ENCODE peak calls at places on chromosomes 5 and 9, in five cellular contexts. C, F, R, U and W are unnamed samples.

GRCh38 chr9:83304686-83305085 is 233.5 kb downstream of the FRMD3 start:
- DNase-seq in C (peak; percentile 91), R (peak; percentile 91), U (no peak), F (peak; percentile 22), W (no peak)

GRCh38 chr5:125481506-125482455 is 735.3 kb upstream of the ZNF608 start:
- DNase-seq in F (no peak), U (no peak), C (no peak), R (no peak), W (no peak)

GRCh38 chr9:127122176-127123151 is at the start of gene ANGPTL2:
- DNase-seq in U (no peak), R (peak; percentile 96), C (peak; percentile 97), F (peak; percentile 43), W (peak; percentile 18)

GRCh38 chr5:157166494-157167218 is 592 bp upstream of the GARIN3 start:
- DNase-seq in C (no peak), U (no peak), F (no peak), R (no peak), W (no peak)

GRCh38 chr9:131330814-131331600 is 41.5 kb downstream of the PLPP7 start:
- DNase-seq in R (no peak), C (no peak), U (no peak), F (no peak), W (peak; percentile 44)

GRCh38 chr5:23820764-23821471 is 313.5 kb downstream of the PRDM9 start:
- DNase-seq in F (no peak), U (no peak), R (peak; percentile 18), C (no peak), W (peak; percentile 46)

GRCh38 chr9:113168809-113169208 is 18.0 kb downstream of the SLC31A2 start:
- DNase-seq in U (no peak), R (no peak), C (no peak), F (no peak), W (no peak)

GRCh38 chr9:109907400-109907799 is 127.4 kb downstream of the PALM2AKAP2 start:
- DNase-seq in U (no peak), C (no peak), R (no peak), F (no peak), W (peak; percentile 50)

GRCh38 chr5:61472172-61472958 is 140.3 kb downstream of the ZSWIM6 start:
- DNase-seq in C (no peak), R (no peak), U (no peak), F (no peak), W (no peak)

GRCh38 chr9:5438301-5439162 is 807 bp upstream of the PLGRKT start:
- DNase-seq in C (no peak), R (peak; percentile 78), U (no peak), F (no peak), W (no peak)

GRCh38 chr5:10578869-10579268 is 15.0 kb downstream of the ANKRD33B start:
- DNase-seq in F (no peak), C (peak; percentile 47), U (no peak), R (no peak), W (no peak)

GRCh38 chr9:99011161-99011709 is 67.5 kb downstream of the COL15A1 start:
- DNase-seq in F (no peak), C (no peak), R (no peak), U (no peak), W (peak; percentile 55)

GRCh38 chr5:176985516-176985915 is 21.1 kb downstream of the UIMC1 start:
- DNase-seq in R (no peak), F (no peak), U (no peak), C (no peak), W (no peak)

GRCh38 chr5:179023528-179024189 is at the start of gene ZNF879:
- DNase-seq in C (peak; percentile 93), U (peak; percentile 84), R (peak; percentile 94), F (peak; percentile 90), W (no peak)

GRCh38 chr9:34809504-34810186 is 99.7 kb upstream of the CCL21 start:
- DNase-seq in C (no peak), F (no peak), R (no peak), U (no peak), W (no peak)

GRCh38 chr5:155066886-155067595 is 53.5 kb downstream of the KIF4B start:
- DNase-seq in F (no peak), U (no peak), R (no peak), C (no peak), W (no peak)

GRCh38 chr9:93298498-93299417 is 114.8 kb downstream of the WNK2 start:
- DNase-seq in F (no peak), R (no peak), C (peak; percentile 62), U (no peak), W (no peak)

GRCh38 chr5:71697967-71698366 is 21.1 kb upstream of the CARTPT start:
- DNase-seq in R (no peak), U (no peak), C (no peak), F (no peak), W (no peak)

GRCh38 chr9:137574192-137574591 is 4.5 kb downstream of the DPH7 start:
- DNase-seq in U (no peak), C (no peak), F (no peak), R (no peak), W (no peak)

GRCh38 chr9:85212209-85212608 is 529.5 kb downstream of the AGTPBP1 start:
- DNase-seq in F (no peak), U (no peak), C (no peak), R (peak; percentile 45), W (no peak)

GRCh38 chr5:158451203-158451982 is 592.4 kb upstream of the CLINT1 start:
- DNase-seq in C (no peak), R (peak; percentile 40), U (no peak), F (no peak), W (no peak)

GRCh38 chr9:87567566-87567965 is 69.9 kb downstream of the DAPK1 start:
- DNase-seq in F (no peak), C (no peak), U (no peak), R (no peak), W (no peak)

GRCh38 chr9:136865768-136866103 is 372 bp downstream of the EDF1 start:
- DNase-seq in R (no peak), F (no peak), C (peak; percentile 71), U (no peak), W (no peak)

GRCh38 chr9:111914749-111915424 is 18.3 kb downstream of the UGCG start:
- DNase-seq in U (no peak), F (peak; percentile 58), C (no peak), R (no peak), W (no peak)

GRCh38 chr5:34685485-34686197 is 29.5 kb downstream of the RAI14 start:
- DNase-seq in F (no peak), U (no peak), C (no peak), R (peak; percentile 56), W (no peak)

GRCh38 chr5:83011990-83012389 is 65.2 kb downstream of the TMEM167A start:
- DNase-seq in R (no peak), U (no peak), C (no peak), F (no peak), W (no peak)